ENCODE peak calls at places on chromosomes 12 and 14, in ten cellular contexts. A is heart right ventricle; T is tibial nerve; X is tibial artery; G is OCI-LY7; S is CD8-positive, alpha-beta T cell; W is GM23338; C is esophagus squamous epithelium; I is cardiac muscle cell; E is psoas muscle. B is an unnamed sample.

GRCh38 chr14:98959958-98960616 is 311.9 kb downstream of the BCL11B start:
- DNase-seq in A (no peak), T (no peak), X (no peak), G (no peak), S (no peak), W (peak), C (no peak), I (no peak), E (no peak), B (no peak)

GRCh38 chr12:116529048-116529447 is 30.1 kb upstream of the MAP1LC3B2 start:
- DNase-seq in A (no peak), T (no peak), X (no peak), G (no peak), S (no peak), W (no peak), C (no peak), I (peak), E (no peak), B (peak)

GRCh38 chr12:128078311-128078851 is 188.6 kb upstream of the TMEM132C start:
- DNase-seq in A (no peak), T (no peak), X (no peak), G (no peak), S (no peak), W (no peak), C (no peak), I (no peak), E (no peak), B (no peak)

GRCh38 chr12:106189341-106189740 is 50.6 kb upstream of the NUAK1 start:
- DNase-seq in A (no peak), T (no peak), X (no peak), G (no peak), S (no peak), W (peak), C (no peak), I (no peak), E (no peak), B (no peak)

GRCh38 chr12:93079976-93080375 is 150.9 kb upstream of the EEA1 start:
- DNase-seq in A (no peak), T (no peak), X (no peak), G (no peak), S (no peak), W (no peak), C (no peak), I (no peak), E (no peak), B (no peak)

GRCh38 chr14:78498062-78498595 is 328.0 kb downstream of the NRXN3 start:
- DNase-seq in A (no peak), T (no peak), X (no peak), G (no peak), S (no peak), W (no peak), C (no peak), I (no peak), E (no peak), B (no peak)

GRCh38 chr14:69038449-69039286 is 59.6 kb upstream of the ACTN1 start:
- DNase-seq in A (peak), T (no peak), X (no peak), G (no peak), S (no peak), W (no peak), C (no peak), I (peak), E (no peak), B (no peak)

GRCh38 chr12:53336137-53336785 is at the start of gene SP7:
- DNase-seq in A (no peak), T (no peak), X (no peak), G (no peak), S (no peak), W (peak), C (no peak), I (no peak), E (no peak), B (no peak)

GRCh38 chr14:44316647-44317432 is 190.2 kb downstream of the FSCB start:
- DNase-seq in A (no peak), T (no peak), X (no peak), G (no peak), S (no peak), W (no peak), C (no peak), I (peak), E (no peak), B (peak)

GRCh38 chr14:48584031-48584430 is 908.6 kb upstream of the MDGA2 start:
- DNase-seq in A (no peak), T (no peak), X (no peak), G (no peak), S (no peak), W (no peak), C (no peak), I (no peak), E (no peak), B (no peak)

GRCh38 chr14:40656301-40656700 is 950.4 kb upstream of the LRFN5 start:
- DNase-seq in A (no peak), T (no peak), X (no peak), G (no peak), S (no peak), W (no peak), C (no peak), I (no peak), E (no peak), B (no peak)

GRCh38 chr14:53545217-53545616 is 392.1 kb upstream of the DDHD1 start:
- DNase-seq in A (no peak), T (no peak), X (no peak), G (no peak), S (no peak), W (no peak), C (no peak), I (no peak), E (no peak), B (no peak)

GRCh38 chr14:78448483-78449094 is 278.4 kb downstream of the NRXN3 start:
- DNase-seq in A (peak), T (peak), X (peak), G (peak), S (no peak), W (peak), C (no peak), I (peak), E (peak), B (peak)

GRCh38 chr14:89251066-89251465 is 166.0 kb downstream of the FOXN3 start:
- DNase-seq in A (no peak), T (no peak), X (no peak), G (no peak), S (no peak), W (peak), C (no peak), I (peak), E (no peak), B (no peak)

GRCh38 chr12:90499793-90500192 is 455.2 kb downstream of the CCER1 start:
- DNase-seq in A (no peak), T (no peak), X (no peak), G (no peak), S (no peak), W (no peak), C (no peak), I (no peak), E (no peak), B (no peak)

GRCh38 chr12:57782243-57782607 is 362 bp upstream of the TSFM start:
- DNase-seq in A (no peak), T (no peak), X (no peak), G (no peak), S (no peak), W (no peak), C (no peak), I (no peak), E (no peak), B (no peak)

GRCh38 chr12:21323736-21324135 is 11.0 kb downstream of the SLCO1A2 start:
- DNase-seq in A (no peak), T (no peak), X (no peak), G (no peak), S (no peak), W (peak), C (no peak), I (no peak), E (no peak), B (no peak)

GRCh38 chr12:120388711-120389431 is 19.9 kb upstream of the MSI1 start:
- DNase-seq in A (no peak), T (no peak), X (no peak), G (no peak), S (no peak), W (peak), C (no peak), I (no peak), E (no peak), B (no peak)

GRCh38 chr12:27924350-27925140 is 48.0 kb downstream of the PTHLH start:
- DNase-seq in A (no peak), T (no peak), X (no peak), G (no peak), S (no peak), W (no peak), C (no peak), I (peak), E (no peak), B (no peak)

GRCh38 chr12:27922591-27923139 is 49.9 kb downstream of the PTHLH start:
- DNase-seq in A (peak), T (no peak), X (no peak), G (no peak), S (no peak), W (no peak), C (no peak), I (peak), E (no peak), B (peak)

GRCh38 chr12:27931390-27931789 is 41.1 kb downstream of the PTHLH start:
- DNase-seq in A (no peak), T (no peak), X (no peak), G (no peak), S (no peak), W (no peak), C (no peak), I (no peak), E (no peak), B (no peak)

GRCh38 chr12:27927347-27927746 is 45.2 kb downstream of the PTHLH start:
- DNase-seq in A (no peak), T (no peak), X (no peak), G (no peak), S (no peak), W (no peak), C (no peak), I (no peak), E (no peak), B (no peak)
- H3K27ac ChIP-seq in A (no peak), T (no peak), X (no peak), G (no peak), S (no peak), W (no peak), C (no peak), I (no peak), E (no peak), B (no peak)

GRCh38 chr12:9692909-9693308 is 23.4 kb downstream of the CLEC2D start:
- DNase-seq in A (no peak), T (no peak), X (no peak), G (no peak), S (no peak), W (no peak), C (no peak), I (peak), E (no peak), B (no peak)

DNA sequence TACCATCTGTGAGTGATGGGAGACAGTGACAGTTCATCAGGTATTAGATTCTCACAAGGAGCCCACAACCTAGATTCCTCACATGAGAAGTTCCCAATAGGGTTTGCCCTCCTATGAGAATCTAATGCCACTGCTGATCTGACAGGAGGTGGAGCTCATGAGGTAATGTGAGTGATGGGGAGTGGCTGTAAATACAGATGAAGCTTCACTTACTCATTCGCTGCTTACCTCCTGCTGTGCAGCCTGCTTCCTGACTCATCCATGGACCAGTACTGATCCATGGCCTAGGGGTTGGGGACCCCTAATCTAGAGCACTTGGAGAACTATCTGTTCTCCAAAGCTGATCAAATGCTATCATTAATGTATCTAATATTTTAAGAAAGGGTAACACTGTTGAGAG is 17.7 kb downstream of the CLEC2D start:
- DNase-seq in A (no peak), T (no peak), X (no peak), G (no peak), S (no peak), W (peak), C (no peak), I (no peak), E (no peak), B (no peak)
- TF ChIP-seq CTCF in A (no peak), T (no peak), X (no peak), G (no peak), S (no peak), W (no peak), C (no peak), I (no peak), E (no peak), B (no peak)

GRCh38 chr14:80977103-80977728 is 21.8 kb downstream of the TSHR start:
- DNase-seq in A (no peak), T (no peak), X (no peak), G (peak), S (no peak), W (peak), C (no peak), I (no peak), E (no peak), B (no peak)

GRCh38 chr14:80974338-80975078 is 19.1 kb downstream of the TSHR start:
- DNase-seq in A (no peak), T (no peak), X (no peak), G (no peak), S (no peak), W (no peak), C (no peak), I (peak), E (no peak), B (no peak)

GRCh38 chr14:80978403-80978802 is 23.0 kb downstream of the TSHR start:
- DNase-seq in A (no peak), T (no peak), X (no peak), G (peak), S (no peak), W (peak), C (no peak), I (no peak), E (no peak), B (no peak)

DNA sequence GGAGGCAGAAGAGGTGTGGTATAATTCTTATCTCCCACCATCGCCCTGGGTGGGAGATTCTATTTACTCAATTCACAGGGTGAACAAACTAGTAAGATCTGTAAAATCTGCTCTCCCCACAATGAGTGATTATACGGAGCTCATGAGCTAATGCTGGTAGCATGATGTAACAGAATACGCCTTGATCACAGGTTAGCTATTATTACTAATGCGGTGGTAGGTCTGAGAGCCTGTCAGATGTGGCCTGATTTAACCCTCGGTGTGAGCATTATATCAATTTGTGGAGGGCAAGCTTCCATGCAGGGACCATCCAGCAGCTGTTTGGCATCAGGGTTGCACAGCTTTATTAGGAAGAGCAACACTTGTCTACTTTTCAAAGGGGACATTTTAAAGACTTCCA is 18.5 kb downstream of the TSHR start:
- DNase-seq in A (no peak), T (no peak), X (no peak), G (no peak), S (no peak), W (no peak), C (no peak), I (no peak), E (no peak), B (no peak)
- H3K4me3 ChIP-seq in A (no peak), T (no peak), X (no peak), G (no peak), S (no peak), W (no peak), C (no peak), I (no peak), E (peak), B (no peak)

GRCh38 chr12:22625671-22626251 is 790 bp downstream of the ETNK1 start:
- DNase-seq in A (peak), T (peak), X (peak), G (peak), S (peak), W (peak), C (no peak), I (peak), E (peak), B (peak)

GRCh38 chr12:22626429-22626828 is 1.5 kb downstream of the ETNK1 start:
- DNase-seq in A (no peak), T (no peak), X (no peak), G (peak), S (no peak), W (no peak), C (no peak), I (peak), E (no peak), B (no peak)

GRCh38 chr12:22624908-22625646 is at the start of gene ETNK1:
- DNase-seq in A (peak), T (peak), X (peak), G (peak), S (peak), W (peak), C (peak), I (peak), E (peak), B (peak)

GRCh38 chr12:22627351-22627750 is 2.4 kb downstream of the ETNK1 start:
- DNase-seq in A (no peak), T (no peak), X (no peak), G (peak), S (no peak), W (no peak), C (no peak), I (no peak), E (no peak), B (no peak)

DNA sequence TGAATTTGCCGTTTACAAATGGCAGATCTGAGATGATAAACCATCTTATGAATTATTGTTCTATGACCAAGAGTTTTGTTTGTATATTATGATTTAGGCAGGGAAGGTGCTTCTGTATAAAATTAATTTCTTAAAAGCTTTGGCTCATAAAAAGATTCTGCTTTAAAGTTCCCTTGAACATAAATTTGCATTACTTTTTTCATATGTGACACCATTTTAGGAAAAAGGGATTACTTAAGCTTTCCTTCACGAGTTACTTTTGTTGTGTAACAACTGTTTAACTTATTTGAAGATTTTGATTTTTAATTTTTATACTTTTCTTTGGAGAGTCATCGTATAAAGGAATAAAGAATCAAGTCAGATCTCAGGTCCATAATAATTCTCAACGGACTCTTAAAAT is 3.3 kb downstream of the ETNK1 start:
- DNase-seq in A (no peak), T (no peak), X (no peak), G (no peak), S (no peak), W (no peak), C (no peak), I (no peak), E (no peak), B (no peak)
- H3K27ac ChIP-seq in A (no peak), T (no peak), X (peak), G (no peak), S (no peak), W (no peak), C (no peak), I (no peak), E (no peak), B (no peak)

GRCh38 chr14:25833341-25834121 is 764.3 kb downstream of the NOVA1 start:
- DNase-seq in A (no peak), T (no peak), X (no peak), G (peak), S (no peak), W (peak), C (no peak), I (peak), E (no peak), B (peak)
- TF ChIP-seq CTCF in A (peak), T (peak), X (no peak), G (peak), S (no peak), W (peak), C (no peak), I (peak), E (no peak), B (peak)

GRCh38 chr14:104866451-104867370 is 1.6 kb downstream of the CEP170B start:
- DNase-seq in A (no peak), T (no peak), X (no peak), G (no peak), S (no peak), W (no peak), C (no peak), I (no peak), E (no peak), B (peak)
- H3K4me3 ChIP-seq in A (peak), T (peak), X (peak), G (no peak), S (no peak), W (peak), C (peak), I (peak), E (peak), B (peak)

DNA sequence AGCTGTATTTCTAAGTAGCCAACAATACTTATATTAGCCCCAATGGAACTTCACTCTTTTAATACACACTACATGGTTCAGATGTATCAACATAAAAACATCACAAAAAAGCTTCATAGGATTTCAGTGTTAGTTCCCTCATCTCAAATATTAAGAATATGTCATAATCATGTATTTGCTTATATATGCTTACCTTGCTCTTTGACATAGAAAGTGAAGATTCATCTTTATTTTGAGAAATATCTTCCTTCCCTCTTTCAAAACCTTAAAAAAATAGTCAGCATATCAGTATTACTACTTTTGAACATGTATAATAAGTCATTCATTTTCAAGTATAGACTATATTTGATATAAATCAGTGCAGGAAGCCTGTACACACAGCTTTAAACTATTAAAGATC is 62.2 kb upstream of the BBS10 start:
- DNase-seq in A (no peak), T (no peak), X (no peak), G (no peak), S (no peak), W (no peak), C (no peak), I (no peak), E (no peak), B (no peak)
- H3K27ac ChIP-seq in A (no peak), T (no peak), X (no peak), G (no peak), S (no peak), W (no peak), C (no peak), I (no peak), E (no peak), B (no peak)

GRCh38 chr12:108374596-108375320 is 35.6 kb upstream of the CMKLR1 start:
- DNase-seq in A (no peak), T (no peak), X (no peak), G (no peak), S (no peak), W (no peak), C (no peak), I (peak), E (no peak), B (no peak)

GRCh38 chr12:108369736-108370396 is 30.8 kb upstream of the CMKLR1 start:
- DNase-seq in A (no peak), T (no peak), X (no peak), G (no peak), S (no peak), W (no peak), C (no peak), I (no peak), E (no peak), B (no peak)

GRCh38 chr12:108371801-108372344 is 32.8 kb upstream of the CMKLR1 start:
- DNase-seq in A (no peak), T (no peak), X (peak), G (no peak), S (no peak), W (no peak), C (no peak), I (peak), E (no peak), B (no peak)

GRCh38 chr12:108375986-108376663 is 37.0 kb upstream of the CMKLR1 start:
- DNase-seq in A (no peak), T (no peak), X (no peak), G (no peak), S (no peak), W (no peak), C (no peak), I (peak), E (no peak), B (no peak)

DNA sequence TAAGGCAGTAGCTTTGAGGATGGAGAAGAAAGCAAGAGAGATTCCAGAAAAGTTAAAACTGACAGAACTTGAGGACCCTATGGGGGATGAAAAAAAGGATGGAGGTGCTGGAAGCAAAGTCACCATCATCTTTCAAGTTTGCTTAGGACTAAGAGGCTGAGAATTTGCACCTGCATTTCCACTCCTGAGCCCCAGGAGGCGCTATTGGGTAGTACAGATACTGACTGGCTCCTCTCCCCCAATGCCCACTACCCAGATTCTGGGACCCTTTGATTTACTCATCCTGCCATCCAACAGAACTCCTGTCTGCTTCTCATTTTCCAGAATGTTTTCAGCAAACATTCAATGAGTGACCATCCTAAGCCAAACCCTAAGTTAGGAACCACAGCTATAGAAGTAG is 34.0 kb upstream of the CMKLR1 start:
- DNase-seq in A (no peak), T (no peak), X (no peak), G (no peak), S (no peak), W (peak), C (no peak), I (no peak), E (no peak), B (no peak)
- TF ChIP-seq CTCF in A (no peak), T (no peak), X (no peak), G (peak), S (no peak), W (peak), C (no peak), I (peak), E (no peak), B (no peak)